ENCODE peak calls at places on chromosomes 12 and 14, in ten cellular contexts. One of them, this sample, is unnamed.

GRCh38 chr14:20460458-20461229 is 590 bp downstream of the PIP4P1 start:
- DNase-seq in NCI-H2029: peak
- DNase-seq in NCI-H1436: peak
- DNase-seq in GM12864: peak
- DNase-seq in NCI-H2081: peak
- DNase-seq in NCI-H345: peak
- DNase-seq in activated CD4-positive, alpha-beta T cell treated with anti-CD3 and anti-CD28 coated beads for 24 hours: peak
- DNase-seq in NCI-H1048: no peak
- DNase-seq in RWPE1: peak
- DNase-seq in HFFc6: no peak
- DNase-seq in this sample: peak

GRCh38 chr14:88185843-88186242 is 137.2 kb downstream of the KCNK10 start:
- DNase-seq in NCI-H2029: no peak
- DNase-seq in NCI-H1436: no peak
- DNase-seq in GM12864: no peak
- DNase-seq in NCI-H2081: no peak
- DNase-seq in NCI-H345: no peak
- DNase-seq in activated CD4-positive, alpha-beta T cell treated with anti-CD3 and anti-CD28 coated beads for 24 hours: no peak
- DNase-seq in NCI-H1048: no peak
- DNase-seq in RWPE1: no peak
- DNase-seq in HFFc6: no peak
- DNase-seq in this sample: no peak

GRCh38 chr12:9750276-9751203 is 10.2 kb downstream of the CD69 start:
- DNase-seq in NCI-H2029: peak
- DNase-seq in NCI-H1436: peak
- DNase-seq in GM12864: no peak
- DNase-seq in NCI-H2081: peak
- DNase-seq in NCI-H345: peak
- DNase-seq in activated CD4-positive, alpha-beta T cell treated with anti-CD3 and anti-CD28 coated beads for 24 hours: peak
- DNase-seq in NCI-H1048: peak
- DNase-seq in RWPE1: peak
- DNase-seq in HFFc6: peak
- DNase-seq in this sample: peak

GRCh38 chr12:45655753-45656152 is 73.8 kb upstream of the ARID2 start:
- DNase-seq in NCI-H2029: no peak
- DNase-seq in NCI-H1436: no peak
- DNase-seq in GM12864: no peak
- DNase-seq in NCI-H2081: no peak
- DNase-seq in NCI-H345: no peak
- DNase-seq in activated CD4-positive, alpha-beta T cell treated with anti-CD3 and anti-CD28 coated beads for 24 hours: no peak
- DNase-seq in NCI-H1048: no peak
- DNase-seq in RWPE1: no peak
- DNase-seq in HFFc6: no peak
- DNase-seq in this sample: no peak

GRCh38 chr12:62632521-62632920 is 165.9 kb downstream of the MON2 start:
- DNase-seq in NCI-H2029: no peak
- DNase-seq in NCI-H1436: no peak
- DNase-seq in GM12864: no peak
- DNase-seq in NCI-H2081: peak
- DNase-seq in NCI-H345: peak
- DNase-seq in activated CD4-positive, alpha-beta T cell treated with anti-CD3 and anti-CD28 coated beads for 24 hours: no peak
- DNase-seq in NCI-H1048: no peak
- DNase-seq in RWPE1: peak
- DNase-seq in HFFc6: peak
- DNase-seq in this sample: peak

GRCh38 chr12:40106202-40106533 is 287 bp upstream of the SLC2A13 start:
- DNase-seq in NCI-H2029: no peak
- DNase-seq in NCI-H1436: no peak
- DNase-seq in GM12864: no peak
- DNase-seq in NCI-H2081: no peak
- DNase-seq in NCI-H345: no peak
- DNase-seq in activated CD4-positive, alpha-beta T cell treated with anti-CD3 and anti-CD28 coated beads for 24 hours: no peak
- DNase-seq in NCI-H1048: no peak
- DNase-seq in RWPE1: no peak
- DNase-seq in HFFc6: no peak
- DNase-seq in this sample: no peak

GRCh38 chr14:49579841-49580240 is 6.3 kb downstream of the RPS29 start:
- DNase-seq in NCI-H2029: no peak
- DNase-seq in NCI-H1436: no peak
- DNase-seq in GM12864: no peak
- DNase-seq in NCI-H2081: no peak
- DNase-seq in NCI-H345: no peak
- DNase-seq in activated CD4-positive, alpha-beta T cell treated with anti-CD3 and anti-CD28 coated beads for 24 hours: no peak
- DNase-seq in NCI-H1048: no peak
- DNase-seq in RWPE1: no peak
- DNase-seq in HFFc6: no peak
- DNase-seq in this sample: no peak

GRCh38 chr12:7555752-7556151 is 52.2 kb upstream of the CD163 start:
- DNase-seq in NCI-H2029: no peak
- DNase-seq in NCI-H1436: no peak
- DNase-seq in GM12864: no peak
- DNase-seq in NCI-H2081: no peak
- DNase-seq in NCI-H345: no peak
- DNase-seq in activated CD4-positive, alpha-beta T cell treated with anti-CD3 and anti-CD28 coated beads for 24 hours: no peak
- DNase-seq in NCI-H1048: no peak
- DNase-seq in RWPE1: peak
- DNase-seq in HFFc6: peak
- DNase-seq in this sample: no peak

GRCh38 chr14:66918527-66918926 is 270.7 kb upstream of the GARIN2 start:
- DNase-seq in NCI-H2029: no peak
- DNase-seq in NCI-H1436: no peak
- DNase-seq in GM12864: no peak
- DNase-seq in NCI-H2081: no peak
- DNase-seq in NCI-H345: no peak
- DNase-seq in activated CD4-positive, alpha-beta T cell treated with anti-CD3 and anti-CD28 coated beads for 24 hours: no peak
- DNase-seq in NCI-H1048: no peak
- DNase-seq in RWPE1: no peak
- DNase-seq in HFFc6: no peak
- DNase-seq in this sample: no peak

This sample was measured in iPS-NIHi11.